ENCODE peak calls at places on chromosomes 7 and 10, in eight cellular contexts. M, V, Q, U, J, R, D and I are unnamed samples.

GRCh38 chr10:119669975-119670640 is 18.9 kb downstream of the BAG3 start:
- DNase-seq in Q (no peak), V (no peak), D (no peak), J (no peak), R (no peak), U (no peak), M (no peak), I (no peak)

GRCh38 chr10:35555962-35556930 is 48.9 kb upstream of the GJD4 start:
- DNase-seq in V (no peak), M (no peak), U (no peak), Q (no peak), R (no peak), J (no peak), D (peak; percentile 57), I (no peak)

GRCh38 chr10:119423510-119423874 is 119.0 kb downstream of the RGS10 start:
- DNase-seq in D (no peak), V (no peak), Q (no peak), U (no peak), M (no peak), R (no peak), J (no peak), I (no peak)

GRCh38 chr7:128424936-128425335 is 15.2 kb upstream of the IMPDH1 start:
- DNase-seq in M (no peak), Q (no peak), U (no peak), R (no peak), V (no peak), J (no peak), D (no peak), I (no peak)

GRCh38 chr7:1670894-1671875 is 1.1 kb downstream of the ELFN1 start:
- DNase-seq in M (no peak), R (peak; percentile 56), D (no peak), J (no peak), V (no peak), Q (no peak), U (no peak), I (peak; percentile 21)

GRCh38 chr10:34786464-34786863 is 28.6 kb downstream of the PARD3 start:
- DNase-seq in D (peak; percentile 42), U (peak; percentile 45), Q (no peak), M (no peak), V (no peak), R (no peak), J (no peak), I (no peak)

GRCh38 chr10:3948843-3949242 is 163.8 kb upstream of the KLF6 start:
- DNase-seq in R (peak; percentile 74), J (peak; percentile 21), Q (peak; percentile 23), D (peak; percentile 16), M (peak; percentile 37), U (peak; percentile 70), V (peak; percentile 88), I (no peak)

GRCh38 chr7:1151156-1151555 is 8.8 kb downstream of the ZFAND2A start:
- DNase-seq in R (no peak), M (no peak), V (no peak), Q (no peak), U (no peak), D (no peak), J (no peak), I (no peak)

GRCh38 chr10:88041243-88042161 is 178.1 kb downstream of the PTEN start:
- DNase-seq in D (no peak), V (no peak), J (no peak), M (no peak), R (no peak), Q (no peak), U (no peak), I (no peak)

GRCh38 chr7:139675127-139676110 is 102.4 kb downstream of the HIPK2 start:
- DNase-seq in J (no peak), M (no peak), R (no peak), D (no peak), V (peak; percentile 40), U (peak; percentile 54), Q (no peak), I (no peak)

GRCh38 chr10:11655839-11656238 is 44.4 kb upstream of the USP6NL start:
- DNase-seq in R (no peak), D (no peak), U (peak; percentile 4), V (peak; percentile 42), M (no peak), Q (no peak), J (no peak), I (no peak)

GRCh38 chr10:55550241-55550640 is 749.2 kb upstream of the PCDH15 start:
- DNase-seq in D (peak; percentile 7), J (no peak), M (no peak), Q (no peak), R (no peak), V (no peak), U (peak; percentile 0), I (no peak)

GRCh38 chr7:135224027-135224426 is 9.6 kb upstream of the STRA8 start:
- DNase-seq in M (no peak), U (no peak), Q (no peak), J (no peak), V (no peak), R (no peak), D (no peak), I (no peak)

GRCh38 chr10:74705361-74705980 is 120.9 kb upstream of the KAT6B start:
- DNase-seq in R (no peak), Q (no peak), D (no peak), J (no peak), M (peak; percentile 41), U (no peak), V (no peak), I (no peak)

GRCh38 chr10:77390481-77390891 is 247.1 kb downstream of the KCNMA1 start:
- DNase-seq in V (no peak), M (no peak), Q (no peak), D (peak; percentile 32), J (peak; percentile 23), U (no peak), R (no peak), I (no peak)

GRCh38 chr7:29109815-29110385 is 36.4 kb downstream of the CPVL start:
- DNase-seq in Q (no peak), R (no peak), U (no peak), M (no peak), J (no peak), V (no peak), D (peak; percentile 98), I (no peak)

GRCh38 chr10:21364196-21365114 is 161.0 kb downstream of the SKIDA1 start:
- DNase-seq in V (peak; percentile 88), M (no peak), Q (no peak), R (no peak), U (peak; percentile 70), D (peak; percentile 92), J (peak; percentile 72), I (no peak)

GRCh38 chr10:20767028-20767427 is 130.1 kb downstream of the NEBL start:
- DNase-seq in U (peak; percentile 81), J (peak; percentile 4), D (peak; percentile 37), R (no peak), M (no peak), V (peak; percentile 48), Q (no peak), I (no peak)

GRCh38 chr7:128059143-128059975 is 28.1 kb upstream of the LRRC4 start:
- DNase-seq in M (no peak), R (no peak), J (no peak), U (no peak), V (no peak), D (no peak), Q (no peak), I (peak; percentile 33)